ENCODE peak calls at places on chromosome 1, in nine cellular contexts. R is HepG2; W is HCT116; J is HFFc6; L is cardiac fibroblast; G is activated CD8-positive, alpha-beta T cell treated with anti-CD3 and anti-CD28 coated beads for 36 hours; N is fibroblast of the aortic adventitia; S is IMR-90; O is MCF 10A. C is an unnamed sample.

GRCh38 chr1:218341325-218341724 is 3.8 kb upstream of the TGFB2 start:
- DNase-seq in R (no peak), W (no peak), J (no peak), L (no peak), G (no peak), N (no peak), S (no peak), O (no peak), C (no peak)

GRCh38 chr1:53435151-53435550 is 24.0 kb upstream of the DMRTB1 start:
- DNase-seq in R (no peak), W (no peak), J (no peak), L (no peak), G (no peak), N (no peak), S (no peak), O (no peak), C (no peak)

GRCh38 chr1:227785812-227786608 is 29.5 kb upstream of the PRSS38 start:
- DNase-seq in R (no peak), W (no peak), J (no peak), L (no peak), G (no peak), N (no peak), S (no peak), O (no peak), C (no peak)

GRCh38 chr1:77739235-77739634 is 20.4 kb downstream of the USP33 start:
- DNase-seq in R (no peak), W (no peak), J (no peak), L (no peak), G (no peak), N (no peak), S (no peak), O (no peak), C (no peak)

GRCh38 chr1:31575373-31576140 is 758 bp upstream of the TINAGL1 start:
- DNase-seq in R (peak; percentile 93), W (peak; percentile 86), J (no peak), L (no peak), G (no peak), N (no peak), S (no peak), O (peak; percentile 89), C (peak; percentile 96)

GRCh38 chr1:217443845-217444244 is 187.0 kb downstream of the GPATCH2 start:
- DNase-seq in R (no peak), W (no peak), J (no peak), L (no peak), G (no peak), N (no peak), S (no peak), O (no peak), C (no peak)

GRCh38 chr1:8520483-8520966 is 202.6 kb downstream of the SLC45A1 start:
- DNase-seq in R (peak; percentile 24), W (no peak), J (no peak), L (no peak), G (no peak), N (no peak), S (no peak), O (no peak), C (no peak)

GRCh38 chr1:197395209-197395608 is 127.2 kb downstream of the CRB1 start:
- DNase-seq in R (no peak), W (no peak), J (no peak), L (no peak), G (no peak), N (no peak), S (no peak), O (no peak), C (no peak)

GRCh38 chr1:21217812-21218596 is 41.3 kb upstream of the EIF4G3 start:
- DNase-seq in R (peak; percentile 16), W (no peak), J (peak; percentile 19), L (peak; percentile 49), G (peak; percentile 74), N (peak; percentile 9), S (peak; percentile 21), O (peak; percentile 30), C (peak; percentile 28)

GRCh38 chr1:94883688-94884087 is 43.2 kb downstream of the CNN3 start:
- DNase-seq in R (peak; percentile 47), W (no peak), J (peak; percentile 33), L (peak; percentile 66), G (peak; percentile 32), N (peak; percentile 80), S (peak; percentile 66), O (no peak), C (no peak)

GRCh38 chr1:28883242-28883616 is 31.1 kb upstream of the EPB41 start:
- DNase-seq in R (no peak), W (no peak), J (no peak), L (no peak), G (no peak), N (no peak), S (no peak), O (no peak), C (no peak)

GRCh38 chr1:53135735-53136114 is 6.7 kb downstream of the SLC1A7 start:
- DNase-seq in R (no peak), W (no peak), J (peak; percentile 60), L (peak; percentile 92), G (no peak), N (peak; percentile 98), S (peak; percentile 89), O (no peak), C (no peak)

GRCh38 chr1:147545133-147545532 is 3.8 kb downstream of the BCL9 start:
- DNase-seq in R (no peak), W (peak; percentile 66), J (peak; percentile 15), L (peak; percentile 65), G (peak; percentile 96), N (peak; percentile 69), S (peak; percentile 63), O (peak; percentile 99), C (peak; percentile 82)

GRCh38 chr1:233006582-233006981 is 56.2 kb downstream of the NTPCR start:
- DNase-seq in R (no peak), W (no peak), J (no peak), L (no peak), G (no peak), N (no peak), S (peak; percentile 16), O (no peak), C (no peak)

GRCh38 chr1:5594056-5594956 is 397.9 kb downstream of the NPHP4 start:
- DNase-seq in R (no peak), W (no peak), J (no peak), L (no peak), G (no peak), N (no peak), S (no peak), O (no peak), C (no peak)

GRCh38 chr1:197810812-197811211 is 35.5 kb upstream of the DENND1B start:
- DNase-seq in R (no peak), W (no peak), J (no peak), L (no peak), G (no peak), N (no peak), S (no peak), O (no peak), C (no peak)

GRCh38 chr1:62275095-62275494 is 44.1 kb downstream of the KANK4 start:
- DNase-seq in R (no peak), W (no peak), J (no peak), L (no peak), G (no peak), N (no peak), S (no peak), O (no peak), C (no peak)

GRCh38 chr1:116134178-116134773 is 23.1 kb downstream of the MAB21L3 start:
- DNase-seq in R (no peak), W (peak; percentile 21), J (no peak), L (no peak), G (no peak), N (no peak), S (no peak), O (no peak), C (no peak)

GRCh38 chr1:84506002-84506728 is at the start of the genes GNG5 and SPATA1:
- DNase-seq in R (peak; percentile 90), W (peak; percentile 91), J (peak; percentile 92), L (peak; percentile 97), G (peak; percentile 99), N (peak; percentile 96), S (peak; percentile 95), O (peak; percentile 97), C (peak; percentile 99)
- TF ChIP-seq CTCF in R (no peak), W (no peak), J (no peak), L (no peak), G (no peak), N (no peak), S (peak; percentile 1), O (no peak), C (no peak)

DNA sequence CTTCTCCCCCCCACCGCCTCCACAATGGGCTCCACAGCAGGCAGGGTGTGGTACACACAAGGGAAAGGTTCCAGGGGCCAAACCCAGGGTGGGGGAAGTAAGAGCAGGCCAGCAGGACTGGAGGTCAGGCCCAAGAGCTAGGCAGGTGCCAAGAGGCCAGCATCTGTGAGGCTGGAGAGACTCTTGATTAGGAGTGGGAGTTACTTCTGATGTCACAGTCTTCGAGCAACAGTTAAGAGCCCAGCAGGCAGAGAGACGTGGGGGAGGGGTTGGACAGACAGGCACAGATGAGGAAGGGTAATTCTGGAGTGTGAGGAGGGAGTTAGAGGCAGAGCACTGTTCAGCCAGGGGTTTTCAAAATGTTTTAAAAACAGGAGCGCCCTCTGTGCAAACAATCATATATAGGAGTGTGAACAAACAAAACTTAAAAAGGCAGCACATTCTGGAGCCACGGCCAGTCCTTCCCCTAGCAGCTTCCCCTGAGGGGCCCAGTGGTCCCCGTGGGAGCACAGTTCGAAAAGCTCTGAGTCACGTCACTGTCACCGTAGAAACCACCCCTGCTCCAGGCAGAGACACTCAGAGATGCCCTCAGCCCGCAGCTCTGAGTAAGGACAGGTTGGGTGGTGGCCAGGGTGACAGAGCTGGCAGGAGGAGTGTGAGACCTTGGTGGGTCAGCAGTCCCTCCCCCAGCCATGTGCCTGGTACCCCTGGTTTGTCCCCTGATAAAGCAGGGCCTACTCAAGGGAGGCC is 55.6 kb downstream of the SLC9A1 start:
- DNase-seq in R (peak; percentile 55), W (no peak), J (peak; percentile 90), L (peak; percentile 88), G (peak; percentile 79), N (peak; percentile 85), S (peak; percentile 83), O (peak; percentile 59), C (no peak)
- TF ChIP-seq CTCF in R (peak; percentile 21), W (no peak), J (peak; percentile 44), L (no peak), G (no peak), N (no peak), S (no peak), O (no peak), C (no peak)

DNA sequence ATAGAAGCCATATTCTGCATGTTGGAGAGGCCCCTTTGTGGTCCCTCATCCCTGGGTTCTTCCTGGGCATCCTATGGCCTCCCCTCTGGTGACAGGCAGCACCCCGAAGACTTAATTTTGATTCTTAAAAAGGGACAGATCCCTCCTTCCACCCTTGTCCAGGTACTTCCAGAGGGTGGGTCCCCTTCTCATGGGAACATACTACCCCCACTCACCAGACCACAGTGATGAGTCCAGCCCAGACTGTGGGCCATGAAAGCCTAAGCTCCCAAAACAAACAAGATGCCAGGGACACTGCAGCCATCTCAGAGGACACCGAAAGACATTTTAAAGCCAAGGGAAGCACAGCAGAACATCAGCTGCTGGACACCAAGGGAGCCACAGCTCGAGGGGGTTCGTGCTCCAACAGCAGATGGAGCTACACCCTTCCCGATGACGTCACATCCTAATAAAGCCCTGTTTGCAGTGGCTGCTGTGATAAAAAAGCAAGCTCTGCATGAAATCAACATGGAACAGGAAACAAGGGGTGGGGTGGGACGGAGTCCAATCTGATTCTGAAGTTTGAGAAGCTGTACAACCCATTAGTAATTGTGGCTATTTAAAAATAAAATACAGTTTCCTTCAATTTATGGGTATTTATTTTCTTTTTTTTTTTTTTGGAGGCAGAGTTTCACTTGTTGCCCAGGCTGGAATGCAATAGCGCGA is 32.4 kb downstream of the GNB1 start:
- DNase-seq in R (peak; percentile 62), W (no peak), J (peak; percentile 93), L (peak; percentile 93), G (peak; percentile 18), N (peak; percentile 97), S (peak; percentile 81), O (peak; percentile 54), C (peak; percentile 28)
- TF ChIP-seq CTCF in R (peak; percentile 61), W (peak; percentile 43), J (peak; percentile 72), L (peak; percentile 53), G (no peak), N (peak; percentile 65), S (peak; percentile 45), O (no peak), C (no peak)

GRCh38 chr1:206878456-206878855 is 13.0 kb downstream of the IL20 start:
- DNase-seq in R (no peak), W (peak; percentile 24), J (no peak), L (no peak), G (no peak), N (no peak), S (no peak), O (no peak), C (no peak)
- TF ChIP-seq CTCF in R (no peak), W (peak; percentile 60), J (peak; percentile 29), L (peak; percentile 18), G (no peak), N (no peak), S (no peak), O (no peak), C (no peak)

C was measured in Calu3.